ENCODE peak calls at places on chromosomes 1 and 21, in four cellular contexts. U is H1, G is SK-N-SH, S is K562. K is an unnamed sample.

GRCh38 chr1:38328278-38329035 is 281.9 kb upstream of the POU3F1 start:
- DNase-seq in U (no peak), G (no peak), S (no peak), K (no peak)

GRCh38 chr1:22665752-22666151 is 12.7 kb downstream of the C1QB start:
- DNase-seq in U (no peak), G (peak), S (peak), K (peak)

GRCh38 chr1:27589841-27590426 is 14.0 kb downstream of the AHDC1 start:
- DNase-seq in U (no peak), G (peak), S (no peak), K (no peak)

GRCh38 chr1:224377676-224378006 is 21.0 kb downstream of the CNIH4 start:
- DNase-seq in U (no peak), G (no peak), S (no peak), K (no peak)

GRCh38 chr1:205519541-205520131 is 15.2 kb downstream of the CDK18 start:
- DNase-seq in U (no peak), G (no peak), S (no peak), K (no peak)

GRCh38 chr1:2384941-2385481 is 6.3 kb downstream of the MORN1 start:
- DNase-seq in U (no peak), G (peak), S (peak), K (no peak)

GRCh38 chr21:18646114-18646513 is 242.5 kb upstream of the TMPRSS15 start:
- DNase-seq in U (no peak), G (no peak), S (no peak), K (no peak)

GRCh38 chr1:201570886-201571624 is 32.1 kb downstream of the NAV1 start:
- DNase-seq in U (no peak), G (peak), S (no peak), K (peak)

GRCh38 chr1:229410692-229411433 is 23.0 kb downstream of the ACTA1 start:
- DNase-seq in U (no peak), G (peak), S (peak), K (peak)

GRCh38 chr1:44672956-44673674 is 1.2 kb downstream of the TMEM53 start:
- DNase-seq in U (no peak), G (no peak), S (no peak), K (no peak)

GRCh38 chr1:111963985-111964738 is 25.3 kb downstream of the KCND3 start:
- DNase-seq in U (no peak), G (no peak), S (no peak), K (no peak)

GRCh38 chr21:32494946-32495703 is 82.6 kb downstream of the EVA1C start:
- DNase-seq in U (no peak), G (no peak), S (no peak), K (no peak)

GRCh38 chr1:83849191-83850061 is 149.5 kb downstream of the TTLL7 start:
- DNase-seq in U (no peak), G (peak), S (no peak), K (no peak)

GRCh38 chr1:185565314-185565713 is 168.9 kb upstream of the HMCN1 start:
- DNase-seq in U (no peak), G (no peak), S (no peak), K (no peak)

GRCh38 chr1:218201601-218202000 is 83.5 kb upstream of the RRP15 start:
- DNase-seq in U (no peak), G (no peak), S (no peak), K (no peak)

GRCh38 chr1:59692591-59692990 is 122.2 kb upstream of the HOOK1 start:
- DNase-seq in U (no peak), G (peak), S (no peak), K (no peak)

GRCh38 chr1:82227286-82227685 is 426.6 kb downstream of the ADGRL2 start:
- DNase-seq in U (no peak), G (no peak), S (no peak), K (no peak)

GRCh38 chr1:156086256-156086662 is 4.0 kb upstream of the MEX3A start:
- DNase-seq in U (no peak), G (no peak), S (no peak), K (no peak)

GRCh38 chr1:150072959-150073358 is 5.4 kb downstream of the VPS45 start:
- DNase-seq in U (no peak), G (peak), S (no peak), K (no peak)

GRCh38 chr1:66732407-66733166 is 19.7 kb upstream of the DYNLT5 start:
- DNase-seq in U (no peak), G (no peak), S (no peak), K (no peak)

GRCh38 chr1:112461200-112461871 is 47.4 kb upstream of the WNT2B start:
- DNase-seq in U (no peak), G (no peak), S (no peak), K (no peak)

GRCh38 chr1:94207695-94208094 is 29.7 kb downstream of the ARHGAP29 start:
- DNase-seq in U (no peak), G (no peak), S (no peak), K (no peak)

GRCh38 chr1:94205639-94206038 is 31.7 kb downstream of the ARHGAP29 start:
- DNase-seq in U (no peak), G (no peak), S (no peak), K (no peak)

GRCh38 chr1:94209982-94210381 is 27.4 kb downstream of the ARHGAP29 start:
- DNase-seq in U (no peak), G (no peak), S (no peak), K (no peak)

DNA sequence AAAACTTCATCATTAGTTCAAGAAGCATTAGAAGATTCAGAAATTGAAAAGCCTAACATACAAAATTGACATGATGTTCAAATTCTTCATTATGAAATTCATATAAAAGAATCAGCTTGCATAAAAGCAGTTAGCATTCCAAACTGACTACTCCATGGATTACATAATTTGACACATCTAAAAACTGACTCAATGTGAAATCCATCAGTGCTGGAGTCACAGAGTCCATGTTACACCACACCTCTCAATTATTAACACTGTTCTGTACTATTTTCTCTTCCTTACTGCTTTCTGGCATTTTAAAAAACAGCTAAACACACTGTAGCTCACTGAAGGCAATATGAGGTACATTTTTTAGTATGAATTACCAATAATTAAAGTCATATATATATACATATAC is 28.0 kb downstream of the ARHGAP29 start:
- DNase-seq in U (no peak), G (no peak), S (no peak), K (no peak)
- TF ChIP-seq TEAD4 in U (no peak), G (no peak), S (no peak), K (no peak)

GRCh38 chr1:43552813-43553212 is 22.1 kb downstream of the PTPRF start:
- DNase-seq in U (no peak), G (no peak), S (no peak), K (no peak)
- TF ChIP-seq MAX in U (no peak), G (no peak), S (no peak), K (no peak)

DNA sequence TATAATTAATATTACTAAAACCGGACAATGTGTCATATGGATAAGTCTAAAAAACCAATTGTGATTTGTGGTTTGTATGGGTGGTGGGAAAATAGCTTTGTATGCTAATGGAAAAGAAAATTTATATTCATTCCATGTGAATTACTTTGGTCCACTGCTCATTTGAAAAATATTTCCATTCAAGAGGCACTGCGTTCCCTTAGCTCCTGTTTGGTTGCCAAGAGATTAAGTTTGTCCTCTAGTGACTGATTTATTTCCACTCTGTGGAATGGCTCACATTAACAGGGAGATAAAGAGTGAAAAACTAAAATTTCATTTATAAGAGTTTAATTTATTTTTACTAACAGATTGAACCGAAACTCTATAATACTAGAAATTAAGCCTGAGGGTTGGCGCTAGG is 744.1 kb upstream of the CHRM3 start:
- DNase-seq in U (no peak), G (no peak), S (no peak), K (no peak)
- TF ChIP-seq TEAD4 in U (no peak), G (no peak), S (no peak), K (no peak)

DNA sequence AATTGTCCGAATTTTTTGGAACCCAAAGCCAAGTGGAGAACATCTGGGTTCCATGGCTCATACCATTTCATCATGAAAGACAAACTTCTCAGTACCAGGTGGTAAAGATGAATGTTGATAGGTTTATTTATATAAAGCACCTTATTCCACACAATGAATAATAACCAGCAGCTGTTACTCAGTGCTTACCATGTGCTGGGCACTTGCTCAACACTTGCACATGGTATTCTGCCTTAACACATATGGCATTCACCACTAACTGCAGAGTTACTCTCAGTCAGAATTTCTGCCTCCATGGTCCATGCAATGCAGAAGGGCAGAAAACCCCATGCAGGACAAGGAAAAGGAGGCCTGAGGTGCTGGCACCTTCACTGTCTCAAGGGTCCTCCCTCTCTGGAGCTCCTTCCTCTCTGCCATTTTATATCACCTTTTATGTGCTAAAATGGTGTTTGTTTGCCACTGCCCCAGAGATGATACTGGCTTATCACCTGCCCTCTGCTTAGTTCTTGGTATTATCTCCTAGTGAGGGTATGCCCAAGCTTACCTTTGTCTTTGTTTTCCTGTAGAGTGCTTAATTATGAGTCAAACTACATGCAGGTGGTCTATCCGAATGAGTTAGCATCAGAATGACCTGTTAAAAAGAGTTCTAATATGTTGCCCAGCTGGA is 76.7 kb upstream of the ZNF326 start:
- DNase-seq in U (no peak), G (no peak), S (no peak), K (no peak)
- TF ChIP-seq MAX in U (no peak), G (no peak), S (no peak), K (no peak)

GRCh38 chr1:182890927-182891610 is 51.9 kb downstream of the DHX9 start:
- DNase-seq in U (no peak), G (no peak), S (no peak), K (no peak)

GRCh38 chr1:182889997-182890396 is 50.9 kb downstream of the DHX9 start:
- DNase-seq in U (no peak), G (no peak), S (no peak), K (no peak)

GRCh38 chr1:182886985-182887384 is 47.8 kb downstream of the DHX9 start:
- DNase-seq in U (no peak), G (no peak), S (no peak), K (no peak)

GRCh38 chr1:182888736-182889531 is 49.8 kb downstream of the DHX9 start:
- DNase-seq in U (no peak), G (no peak), S (no peak), K (no peak)

DNA sequence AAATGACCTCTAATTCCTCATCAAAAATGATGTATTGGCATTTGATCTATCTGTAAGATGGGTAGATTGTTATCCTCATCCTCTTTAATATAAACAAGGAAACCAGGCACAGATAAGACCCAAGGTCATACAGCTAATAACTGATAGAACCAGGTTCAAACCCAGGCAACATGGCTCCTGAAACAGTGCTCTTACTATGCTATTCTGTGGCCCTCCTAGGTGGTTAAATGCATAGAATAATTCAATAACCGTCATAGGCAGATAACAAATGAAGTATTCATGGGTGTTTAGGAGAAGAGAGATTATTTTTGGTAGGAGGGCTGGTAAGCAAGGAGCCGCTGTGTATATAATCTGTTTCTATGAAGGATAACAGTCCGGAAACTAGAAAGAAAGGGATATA is 46.4 kb downstream of the DHX9 start:
- DNase-seq in U (no peak), G (no peak), S (no peak), K (no peak)
- TF ChIP-seq TEAD4 in U (no peak), G (no peak), S (no peak), K (no peak)